ENCODE peak calls at places on chromosomes 5 and 9, in seven cellular contexts. R is H9, P is neuronal stem cell, I is IMR-90, J is mesenchymal stem cell, S is H1, M is mesendoderm. N is an unnamed sample.

GRCh38 chr5:128532127-128532526 is 5.9 kb downstream of the FBN2 start:
- DNase-seq in R (peak), P (peak), I (no peak), J (no peak), S (no peak), M (peak), N (no peak)

GRCh38 chr9:116322521-116322920 is 168.9 kb downstream of the PAPPA start:
- DNase-seq in R (no peak), P (no peak), I (peak), J (no peak), S (no peak), M (no peak), N (no peak)

GRCh38 chr9:126295516-126295915 is 31.1 kb upstream of the MVB12B start:
- DNase-seq in R (no peak), P (no peak), I (no peak), J (no peak), S (no peak), M (no peak), N (no peak)

GRCh38 chr9:16028516-16028915 is 475.7 kb downstream of the CCDC171 start:
- DNase-seq in R (no peak), P (no peak), I (peak), J (peak), S (no peak), M (no peak), N (peak)

GRCh38 chr5:131532016-131532640 is 102.9 kb downstream of the RAPGEF6 start:
- DNase-seq in R (no peak), P (no peak), I (no peak), J (no peak), S (no peak), M (no peak), N (no peak)

GRCh38 chr5:59943721-59944120 is 50.2 kb upstream of the PDE4D start:
- DNase-seq in R (no peak), P (no peak), I (no peak), J (peak), S (no peak), M (no peak), N (no peak)

GRCh38 chr5:76337949-76338589 is 65.0 kb upstream of the IQGAP2 start:
- DNase-seq in R (peak), P (peak), I (peak), J (peak), S (peak), M (peak), N (peak)

GRCh38 chr5:151098185-151098813 is 17.5 kb upstream of the TNIP1 start:
- DNase-seq in R (no peak), P (no peak), I (no peak), J (no peak), S (no peak), M (no peak), N (no peak)

GRCh38 chr5:53287573-53287972 is 178.0 kb upstream of the MOCS2 start:
- DNase-seq in R (no peak), P (no peak), I (no peak), J (no peak), S (no peak), M (no peak), N (no peak)

GRCh38 chr5:53288511-53288910 is 179.0 kb upstream of the MOCS2 start:
- DNase-seq in R (no peak), P (no peak), I (no peak), J (no peak), S (no peak), M (no peak), N (no peak)

GRCh38 chr5:53291528-53291927 is 182.0 kb upstream of the MOCS2 start:
- DNase-seq in R (no peak), P (no peak), I (peak), J (peak), S (no peak), M (no peak), N (peak)

DNA sequence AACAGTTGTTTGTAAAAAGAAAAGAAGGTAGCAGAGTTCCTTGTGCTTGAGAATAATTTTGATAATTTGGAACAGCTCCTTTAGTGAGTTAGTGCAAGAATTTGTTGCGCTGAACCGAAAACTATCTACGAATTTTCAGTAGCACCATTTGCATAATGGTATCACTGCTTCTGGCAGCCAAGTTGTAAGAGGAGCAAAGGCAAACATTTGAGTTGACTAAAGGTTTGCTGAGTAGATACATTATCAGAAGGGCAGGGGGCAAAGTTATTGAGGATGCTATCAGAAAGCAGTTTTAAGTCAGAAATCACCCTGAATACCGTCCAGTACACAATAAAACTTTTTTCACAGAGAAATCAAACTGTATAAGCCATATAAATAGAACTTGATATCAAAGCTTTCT is 181.5 kb upstream of the MOCS2 start:
- DNase-seq in R (no peak), P (no peak), I (no peak), J (no peak), S (no peak), M (no peak), N (no peak)
- H2BK5ac ChIP-seq in R (no peak), P (no peak), I (no peak), J (no peak), S (no peak), M (no peak), N (no peak)

DNA sequence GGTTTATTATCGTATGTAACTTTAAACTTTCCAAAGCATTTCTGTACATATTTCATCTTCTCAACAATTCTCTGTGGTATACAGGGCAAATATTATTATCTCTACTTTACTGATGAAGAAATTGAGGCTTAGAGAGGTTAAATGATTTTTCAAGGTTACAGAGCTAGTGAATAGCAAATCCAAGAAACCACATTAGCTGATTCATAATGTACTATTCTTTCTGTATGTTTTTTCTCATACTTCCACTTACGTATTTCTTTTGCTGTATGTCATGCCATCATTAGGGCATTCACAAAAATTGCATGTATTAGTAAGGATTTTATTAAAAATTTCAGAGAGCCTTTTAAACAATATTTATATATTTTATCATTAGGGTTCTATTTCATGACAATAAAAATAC is 372.4 kb upstream of the DMAC1 start:
- DNase-seq in R (no peak), P (no peak), I (no peak), J (no peak), S (no peak), M (no peak), N (no peak)
- H2BK5ac ChIP-seq in R (no peak), P (no peak), I (no peak), J (no peak), S (no peak), M (no peak), N (no peak)

DNA sequence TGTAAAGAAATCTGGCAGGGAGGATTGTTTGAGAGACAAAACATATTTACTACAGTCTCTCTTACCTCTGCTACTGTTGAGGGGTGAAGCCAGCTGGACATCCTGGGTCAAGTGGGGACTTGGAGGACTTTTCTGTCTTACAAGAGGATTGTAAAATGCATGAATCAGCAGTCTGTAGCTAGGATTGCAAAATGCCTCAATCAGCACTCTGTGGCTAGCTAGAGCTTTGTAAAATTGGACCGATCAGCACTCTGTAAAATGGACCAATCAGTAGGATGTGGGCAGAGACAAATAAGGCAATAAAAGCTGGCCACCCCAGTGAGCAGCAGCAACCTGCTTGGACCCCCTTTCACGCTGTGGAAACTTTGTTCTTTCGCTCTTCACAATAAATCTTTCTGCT is 995.8 kb upstream of the CDH6 start:
- DNase-seq in R (no peak), P (no peak), I (no peak), J (no peak), S (no peak), M (no peak), N (no peak)
- H2BK5ac ChIP-seq in R (no peak), P (no peak), I (no peak), J (no peak), S (no peak), M (no peak), N (no peak)

DNA sequence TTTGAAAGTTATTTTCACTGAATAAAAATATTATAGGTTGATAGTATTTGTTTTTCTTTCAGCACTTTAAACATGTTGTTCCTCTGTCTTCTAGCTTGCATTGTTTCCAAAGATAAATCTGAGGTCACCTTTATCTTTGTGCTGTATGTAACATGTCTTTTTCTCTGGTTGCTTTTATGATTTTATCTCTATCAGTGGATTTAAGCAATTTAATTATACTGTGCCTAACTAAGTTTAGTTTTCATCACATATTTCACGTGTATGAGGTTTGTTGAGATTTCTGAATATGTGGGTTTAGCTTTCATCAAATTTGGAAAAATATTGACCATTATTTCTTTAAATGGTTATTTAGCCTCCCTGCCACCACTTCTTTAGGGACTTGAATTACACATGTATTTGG is 214.5 kb downstream of the SNX18 start:
- DNase-seq in R (no peak), P (no peak), I (no peak), J (no peak), S (no peak), M (no peak), N (no peak)
- H2BK5ac ChIP-seq in R (no peak), P (no peak), I (no peak), J (no peak), S (no peak), M (no peak), N (no peak)

GRCh38 chr5:148968311-148968710 is 94.6 kb downstream of the SH3TC2 start:
- DNase-seq in R (no peak), P (no peak), I (no peak), J (peak), S (no peak), M (peak), N (peak)
- H2BK5ac ChIP-seq in R (no peak), P (no peak), I (no peak), J (no peak), S (no peak), M (no peak), N (no peak)

GRCh38 chr9:5532790-5533189 is 22.5 kb downstream of the PDCD1LG2 start:
- DNase-seq in R (no peak), P (no peak), I (no peak), J (no peak), S (no peak), M (no peak), N (no peak)

GRCh38 chr9:5532301-5532700 is 22.0 kb downstream of the PDCD1LG2 start:
- DNase-seq in R (no peak), P (no peak), I (no peak), J (no peak), S (no peak), M (no peak), N (no peak)

GRCh38 chr9:5531251-5531972 is 21.1 kb downstream of the PDCD1LG2 start:
- DNase-seq in R (no peak), P (no peak), I (no peak), J (no peak), S (no peak), M (no peak), N (peak)

GRCh38 chr9:5536684-5537083 is 26.4 kb downstream of the PDCD1LG2 start:
- DNase-seq in R (no peak), P (no peak), I (no peak), J (no peak), S (no peak), M (no peak), N (no peak)
- H2BK5ac ChIP-seq in R (no peak), P (no peak), I (no peak), J (no peak), S (no peak), M (no peak), N (no peak)

GRCh38 chr5:14109771-14110170 is 33.4 kb upstream of the TRIO start:
- DNase-seq in R (no peak), P (no peak), I (peak), J (no peak), S (no peak), M (peak), N (peak)
- H2BK5ac ChIP-seq in R (no peak), P (no peak), I (peak), J (no peak), S (no peak), M (no peak), N (no peak)

DNA sequence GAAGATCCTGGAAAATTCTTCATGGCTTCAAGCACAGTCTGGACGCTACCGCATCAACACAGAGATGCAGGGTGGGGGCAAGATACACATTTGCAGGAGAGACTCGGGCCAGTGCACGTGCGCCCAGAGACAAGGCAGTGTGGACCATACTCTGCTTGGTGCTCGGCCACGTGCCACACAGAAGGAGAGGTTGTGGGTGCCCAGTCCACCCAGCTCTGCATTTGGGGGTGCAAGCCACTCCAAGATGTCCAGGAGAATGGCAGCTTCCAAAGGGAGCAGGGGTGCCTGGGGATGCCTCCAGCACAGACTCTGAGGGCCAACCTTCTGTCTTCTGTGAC is 4.3 kb downstream of the NKD2 start:
- DNase-seq in R (no peak), P (no peak), I (no peak), J (no peak), S (no peak), M (no peak), N (no peak)
- H2BK5ac ChIP-seq in R (no peak), P (peak), I (no peak), J (no peak), S (no peak), M (no peak), N (no peak)

GRCh38 chr5:109849478-109850088 is 159.9 kb downstream of the MAN2A1 start:
- DNase-seq in R (no peak), P (no peak), I (no peak), J (no peak), S (no peak), M (no peak), N (no peak)
- H2BK5ac ChIP-seq in R (no peak), P (no peak), I (no peak), J (no peak), S (no peak), M (no peak), N (no peak)

N was measured in trophoblast cell.